ENCODE peak calls at places on chromosome 11, in seven cellular contexts. X is neural progenitor cell; O is EH; K is activated CD4-positive, alpha-beta T cell treated with anti-CD3 and anti-CD28 coated beads, Interleukin-2, amount 10 ng/mL, durations not matched to agents 24 days and 14 days; C is astrocyte of the spinal cord; Y is stimulated activated CD8-positive, alpha-beta memory T cell treated with anti-CD3 and anti-CD28 coated beads, Interleukin-7, amount 100 ng/mL, for 1 hour; G is DMS 273 treated with DMSO at 0.1 percent for 48 hours. A is an unnamed sample.

GRCh38 chr11:19711911-19712280 is 741 bp upstream of the NAV2 start:
- DNase-seq in X (peak), O (no peak), K (peak), C (no peak), Y (no peak), G (no peak), A (peak)

GRCh38 chr11:58654908-58655296 is 32.4 kb downstream of the CNTF start:
- DNase-seq in X (no peak), O (no peak), K (no peak), C (no peak), Y (no peak), G (no peak), A (no peak)

GRCh38 chr11:106827687-106828086 is 190.6 kb downstream of the GUCY1A2 start:
- DNase-seq in X (no peak), O (no peak), K (no peak), C (no peak), Y (no peak), G (no peak), A (no peak)

GRCh38 chr11:126969865-126970479 is 30.6 kb downstream of the KIRREL3 start:
- DNase-seq in X (peak), O (peak), K (no peak), C (peak), Y (no peak), G (no peak), A (no peak)

GRCh38 chr11:121722431-121723256 is 269.9 kb upstream of the SORL1-AS1 start:
- DNase-seq in X (peak), O (peak), K (no peak), C (peak), Y (no peak), G (peak), A (peak)

GRCh38 chr11:44004452-44004833 is 43.3 kb upstream of the ACCSL start:
- DNase-seq in X (no peak), O (no peak), K (no peak), C (no peak), Y (no peak), G (no peak), A (no peak)

GRCh38 chr11:63915961-63916836 is 765 bp downstream of the RCOR2 start:
- DNase-seq in X (peak), O (peak), K (peak), C (no peak), Y (no peak), G (no peak), A (no peak)

GRCh38 chr11:128165572-128165971 is 421.8 kb downstream of the ETS1 start:
- DNase-seq in X (no peak), O (no peak), K (no peak), C (no peak), Y (no peak), G (no peak), A (no peak)

GRCh38 chr11:64499261-64500004 is 91.6 kb upstream of the SLC22A12 start:
- DNase-seq in X (no peak), O (no peak), K (no peak), C (no peak), Y (no peak), G (no peak), A (peak)

A was measured in small intestine.